ENCODE peak calls at places on chromosomes 6 and 20, in six cellular contexts. L is GM06990; U is Caco-2; A is activated CD8-positive, alpha-beta T cell treated with anti-CD3 and anti-CD28 coated beads for 36 hours; D is epithelial cell of proximal tubule; Z is cardiac muscle cell. S is an unnamed sample.

GRCh38 chr20:10721112-10721896 is 47.5 kb upstream of the JAG1 start:
- DNase-seq in L (no peak), U (no peak), A (no peak), D (no peak), Z (no peak), S (no peak)

GRCh38 chr6:168099201-168100010 is 20.4 kb upstream of the FRMD1 start:
- DNase-seq in L (no peak), U (no peak), A (no peak), D (no peak), Z (peak; percentile 53), S (no peak)

GRCh38 chr6:127966616-127967015 is 65.8 kb upstream of the THEMIS start:
- DNase-seq in L (no peak), U (no peak), A (no peak), D (no peak), Z (no peak), S (no peak)

GRCh38 chr6:149169761-149170359 is 147.7 kb upstream of the TAB2 start:
- DNase-seq in L (no peak), U (no peak), A (no peak), D (no peak), Z (no peak), S (peak; percentile 12)

GRCh38 chr20:17613328-17614175 is 43.7 kb downstream of the DSTN start:
- DNase-seq in L (no peak), U (peak; percentile 43), A (peak; percentile 21), D (no peak), Z (no peak), S (no peak)

GRCh38 chr20:35007413-35007812 is 51.7 kb downstream of the MYH7B start:
- DNase-seq in L (no peak), U (peak; percentile 37), A (no peak), D (no peak), Z (no peak), S (no peak)

GRCh38 chr20:4164246-4164645 is 148.9 kb upstream of the RNF24 start:
- DNase-seq in L (no peak), U (no peak), A (no peak), D (no peak), Z (no peak), S (no peak)

GRCh38 chr20:45036044-45036755 is 64.7 kb downstream of the KCNS1 start:
- DNase-seq in L (no peak), U (no peak), A (peak; percentile 85), D (no peak), Z (no peak), S (no peak)

GRCh38 chr6:144153260-144153659 is 2.9 kb downstream of the STX11 start:
- DNase-seq in L (no peak), U (no peak), A (no peak), D (no peak), Z (no peak), S (peak; percentile 47)

GRCh38 chr20:9363673-9364072 is 150.7 kb upstream of the LAMP5 start:
- DNase-seq in L (no peak), U (no peak), A (no peak), D (no peak), Z (no peak), S (no peak)

GRCh38 chr6:56668158-56668557 is 25.5 kb upstream of the DST start:
- DNase-seq in L (no peak), U (no peak), A (no peak), D (no peak), Z (no peak), S (no peak)

GRCh38 chr6:159107451-159108260 is 61.5 kb upstream of the FNDC1 start:
- DNase-seq in L (peak; percentile 58), U (no peak), A (peak; percentile 82), D (no peak), Z (no peak), S (peak; percentile 73)

GRCh38 chr20:62633571-62634329 is 8.6 kb upstream of the SLCO4A1 start:
- DNase-seq in L (no peak), U (no peak), A (no peak), D (no peak), Z (no peak), S (no peak)

GRCh38 chr6:106972500-106972899 is 2.0 kb downstream of the CD24 start:
- DNase-seq in L (no peak), U (no peak), A (no peak), D (no peak), Z (peak; percentile 62), S (no peak)

GRCh38 chr6:20800229-20800628 is 266.0 kb downstream of the CDKAL1 start:
- DNase-seq in L (no peak), U (no peak), A (no peak), D (no peak), Z (no peak), S (no peak)

GRCh38 chr6:144580771-144581170 is 295.6 kb downstream of the UTRN start:
- DNase-seq in L (no peak), U (no peak), A (no peak), D (no peak), Z (no peak), S (no peak)

GRCh38 chr6:20933057-20933792 is 399.0 kb downstream of the CDKAL1 start:
- DNase-seq in L (no peak), U (no peak), A (no peak), D (no peak), Z (no peak), S (no peak)

GRCh38 chr6:34568829-34569228 is 12.7 kb upstream of the SPDEF start:
- DNase-seq in L (no peak), U (no peak), A (no peak), D (no peak), Z (no peak), S (no peak)

GRCh38 chr6:167760979-167761793 is 65.5 kb upstream of the AFDN start:
- DNase-seq in L (no peak), U (no peak), A (no peak), D (peak; percentile 63), Z (peak; percentile 40), S (no peak)

GRCh38 chr6:149190228-149190831 is 127.2 kb upstream of the TAB2 start:
- DNase-seq in L (no peak), U (peak; percentile 34), A (peak; percentile 79), D (peak; percentile 2), Z (no peak), S (peak; percentile 75)

GRCh38 chr6:84057908-84058307 is 24.3 kb downstream of the MRAP2 start:
- DNase-seq in L (no peak), U (no peak), A (no peak), D (no peak), Z (peak; percentile 42), S (no peak)

GRCh38 chr6:164870175-164870574 is 439.2 kb downstream of the C6orf118 start:
- DNase-seq in L (no peak), U (no peak), A (no peak), D (no peak), Z (no peak), S (no peak)

GRCh38 chr20:20085071-20085470 is 32.7 kb downstream of the CFAP61 start:
- DNase-seq in L (no peak), U (no peak), A (no peak), D (no peak), Z (no peak), S (no peak)

GRCh38 chr20:20084296-20084752 is 32.0 kb downstream of the CFAP61 start:
- DNase-seq in L (no peak), U (no peak), A (no peak), D (no peak), Z (no peak), S (no peak)

GRCh38 chr20:20079102-20079784 is 26.9 kb downstream of the CFAP61 start:
- DNase-seq in L (no peak), U (no peak), A (no peak), D (no peak), Z (no peak), S (no peak)

GRCh38 chr20:20085812-20086211 is 33.5 kb downstream of the CFAP61 start:
- DNase-seq in L (no peak), U (no peak), A (no peak), D (no peak), Z (no peak), S (no peak)

DNA sequence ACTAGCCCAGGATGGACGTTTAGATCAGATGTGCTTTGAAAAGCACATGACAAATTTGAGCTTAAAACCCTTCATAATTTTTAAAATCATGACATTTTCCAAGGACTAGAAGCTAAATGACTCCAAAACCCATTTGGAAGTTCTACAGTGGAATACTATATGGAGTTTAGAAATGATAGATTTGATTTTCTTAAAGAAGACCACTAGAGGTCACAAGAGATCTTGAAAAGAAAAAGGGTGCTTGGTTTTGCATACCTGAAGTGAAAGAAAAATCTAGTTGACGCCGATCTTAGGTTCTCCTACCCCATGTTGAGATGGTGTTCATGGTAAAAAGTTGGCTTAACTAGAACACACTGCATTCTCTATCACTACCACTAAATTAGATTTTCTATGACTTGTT is 31.5 kb downstream of the CFAP61 start:
- DNase-seq in L (no peak), U (no peak), A (no peak), D (no peak), Z (peak; percentile 54), S (peak; percentile 61)
- TF ChIP-seq CTCF in L (peak; percentile 39), U (peak; percentile 64), A (peak; percentile 72), D (peak; percentile 57), Z (peak; percentile 45), S (peak; percentile 31)

DNA sequence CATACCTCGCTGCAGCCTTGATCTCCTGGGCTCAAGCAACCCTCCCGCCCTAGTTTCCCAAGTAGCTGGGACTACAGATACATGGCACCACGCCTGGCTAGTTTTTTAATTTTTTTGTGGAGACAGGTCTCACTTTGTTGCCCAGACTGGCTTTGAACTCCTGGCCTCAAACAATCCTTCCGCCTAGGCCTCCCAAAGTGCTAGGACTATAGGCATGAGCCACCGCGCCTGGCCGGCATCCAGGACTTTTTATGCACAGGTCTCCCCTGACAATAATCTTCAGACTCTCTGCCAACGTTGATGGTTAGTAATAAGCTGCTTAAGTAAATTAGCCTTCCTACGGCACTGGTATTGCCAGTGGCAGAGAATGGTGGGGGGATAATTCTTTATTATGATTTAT is 110.5 kb upstream of the MTHFD1L start:
- DNase-seq in L (no peak), U (no peak), A (no peak), D (no peak), Z (no peak), S (no peak)
- TF ChIP-seq CTCF in L (no peak), U (no peak), A (no peak), D (no peak), Z (no peak), S (no peak)

GRCh38 chr6:128966934-128967333 is 84.0 kb downstream of the LAMA2 start:
- DNase-seq in L (no peak), U (no peak), A (no peak), D (no peak), Z (no peak), S (no peak)
- TF ChIP-seq CTCF in L (no peak), U (no peak), A (no peak), D (no peak), Z (no peak), S (no peak)

GRCh38 chr20:46089338-46090094 is at the start of gene NCOA5:
- DNase-seq in L (peak; percentile 97), U (peak; percentile 99), A (peak; percentile 96), D (peak; percentile 44), Z (peak; percentile 98), S (peak; percentile 98)
- TF ChIP-seq CTCF in L (no peak), U (peak; percentile 48), A (peak; percentile 42), D (peak; percentile 23), Z (peak; percentile 30), S (peak; percentile 23)

GRCh38 chr20:2207770-2208097 is 88.1 kb upstream of the TGM3 start:
- DNase-seq in L (no peak), U (no peak), A (no peak), D (no peak), Z (no peak), S (no peak)
- TF ChIP-seq CTCF in L (no peak), U (no peak), A (peak; percentile 24), D (no peak), Z (no peak), S (no peak)

S was measured in GM12865.